ENCODE peak calls at places on chromosomes 7 and 10, in ten cellular contexts. One of them, this sample, is unnamed.

GRCh38 chr7:107075863-107076574 is 31.5 kb downstream of the PRKAR2B start:
- DNase-seq in endodermal cell: no peak
- DNase-seq in hepatocyte: no peak
- DNase-seq in HCT116: no peak
- DNase-seq in mammary epithelial cell: no peak
- DNase-seq in OCI-LY7: no peak
- DNase-seq in cardiac muscle cell: no peak
- DNase-seq in sigmoid colon: no peak
- DNase-seq in K562: no peak
- DNase-seq in astrocyte: no peak
- DNase-seq in this sample: no peak

GRCh38 chr10:46536171-46536570 is 20.3 kb downstream of the GPRIN2 start:
- DNase-seq in endodermal cell: no peak
- DNase-seq in hepatocyte: no peak
- DNase-seq in HCT116: no peak
- DNase-seq in mammary epithelial cell: no peak
- DNase-seq in OCI-LY7: no peak
- DNase-seq in cardiac muscle cell: no peak
- DNase-seq in sigmoid colon: peak; percentile 58
- DNase-seq in K562: no peak
- DNase-seq in astrocyte: no peak
- DNase-seq in this sample: no peak

GRCh38 chr7:129163875-129164544 is 19.5 kb downstream of the TSPAN33 start:
- DNase-seq in endodermal cell: no peak
- DNase-seq in hepatocyte: peak; percentile 76
- DNase-seq in HCT116: peak; percentile 36
- DNase-seq in mammary epithelial cell: peak; percentile 21
- DNase-seq in OCI-LY7: peak; percentile 69
- DNase-seq in cardiac muscle cell: peak; percentile 58
- DNase-seq in sigmoid colon: no peak
- DNase-seq in K562: peak; percentile 67
- DNase-seq in astrocyte: peak; percentile 38
- DNase-seq in this sample: peak; percentile 83

GRCh38 chr7:75727881-75728592 is 10.7 kb downstream of the HIP1 start:
- DNase-seq in endodermal cell: peak; percentile 91
- DNase-seq in hepatocyte: no peak
- DNase-seq in HCT116: peak; percentile 77
- DNase-seq in mammary epithelial cell: peak; percentile 85
- DNase-seq in OCI-LY7: peak; percentile 53
- DNase-seq in cardiac muscle cell: no peak
- DNase-seq in sigmoid colon: no peak
- DNase-seq in K562: no peak
- DNase-seq in astrocyte: peak; percentile 85
- DNase-seq in this sample: no peak

GRCh38 chr7:80066646-80067045 is 68.0 kb upstream of the GNAI1 start:
- DNase-seq in endodermal cell: no peak
- DNase-seq in hepatocyte: no peak
- DNase-seq in HCT116: no peak
- DNase-seq in mammary epithelial cell: no peak
- DNase-seq in OCI-LY7: no peak
- DNase-seq in cardiac muscle cell: no peak
- DNase-seq in sigmoid colon: no peak
- DNase-seq in K562: no peak
- DNase-seq in astrocyte: no peak
- DNase-seq in this sample: no peak

GRCh38 chr7:98617051-98617959 is at the start of gene NPTX2:
- DNase-seq in endodermal cell: peak; percentile 93
- DNase-seq in hepatocyte: peak; percentile 71
- DNase-seq in HCT116: no peak
- DNase-seq in mammary epithelial cell: peak; percentile 6
- DNase-seq in OCI-LY7: no peak
- DNase-seq in cardiac muscle cell: peak; percentile 58
- DNase-seq in sigmoid colon: no peak
- DNase-seq in K562: no peak
- DNase-seq in astrocyte: no peak
- DNase-seq in this sample: no peak

GRCh38 chr10:24255907-24256306 is 47.0 kb downstream of the KIAA1217 start:
- DNase-seq in endodermal cell: no peak
- DNase-seq in hepatocyte: peak; percentile 11
- DNase-seq in HCT116: no peak
- DNase-seq in mammary epithelial cell: peak; percentile 96
- DNase-seq in OCI-LY7: no peak
- DNase-seq in cardiac muscle cell: no peak
- DNase-seq in sigmoid colon: no peak
- DNase-seq in K562: no peak
- DNase-seq in astrocyte: peak; percentile 75
- DNase-seq in this sample: no peak

GRCh38 chr7:106681815-106682495 is 21.0 kb upstream of the CCDC71L start:
- DNase-seq in endodermal cell: no peak
- DNase-seq in hepatocyte: no peak
- DNase-seq in HCT116: no peak
- DNase-seq in mammary epithelial cell: no peak
- DNase-seq in OCI-LY7: no peak
- DNase-seq in cardiac muscle cell: no peak
- DNase-seq in sigmoid colon: no peak
- DNase-seq in K562: no peak
- DNase-seq in astrocyte: peak; percentile 82
- DNase-seq in this sample: peak; percentile 83

GRCh38 chr7:101123703-101124068 is 3.2 kb upstream of the SERPINE1 start:
- DNase-seq in endodermal cell: no peak
- DNase-seq in hepatocyte: no peak
- DNase-seq in HCT116: no peak
- DNase-seq in mammary epithelial cell: no peak
- DNase-seq in OCI-LY7: no peak
- DNase-seq in cardiac muscle cell: no peak
- DNase-seq in sigmoid colon: no peak
- DNase-seq in K562: no peak
- DNase-seq in astrocyte: no peak
- DNase-seq in this sample: no peak
- H3K4me1 ChIP-seq in endodermal cell: peaks cover 3% of the 10 kb centered on the region
- H3K4me1 ChIP-seq in hepatocyte: peaks cover 38% of the 10 kb centered on the region
- H3K4me1 ChIP-seq in HCT116: peaks cover 99% of the 10 kb centered on the region
- H3K4me1 ChIP-seq in mammary epithelial cell: peaks cover 52% of the 10 kb centered on the region
- H3K4me1 ChIP-seq in OCI-LY7: peaks cover 23% of the 10 kb centered on the region
- H3K4me1 ChIP-seq in cardiac muscle cell: peaks cover 33% of the 10 kb centered on the region
- H3K4me1 ChIP-seq in sigmoid colon: no peaks in the 10 kb centered on the region
- H3K4me1 ChIP-seq in K562: peaks cover 42% of the 10 kb centered on the region
- H3K4me1 ChIP-seq in astrocyte: peaks cover 76% of the 10 kb centered on the region
- H3K4me1 ChIP-seq in this sample: peaks cover 32% of the 10 kb centered on the region

DNA sequence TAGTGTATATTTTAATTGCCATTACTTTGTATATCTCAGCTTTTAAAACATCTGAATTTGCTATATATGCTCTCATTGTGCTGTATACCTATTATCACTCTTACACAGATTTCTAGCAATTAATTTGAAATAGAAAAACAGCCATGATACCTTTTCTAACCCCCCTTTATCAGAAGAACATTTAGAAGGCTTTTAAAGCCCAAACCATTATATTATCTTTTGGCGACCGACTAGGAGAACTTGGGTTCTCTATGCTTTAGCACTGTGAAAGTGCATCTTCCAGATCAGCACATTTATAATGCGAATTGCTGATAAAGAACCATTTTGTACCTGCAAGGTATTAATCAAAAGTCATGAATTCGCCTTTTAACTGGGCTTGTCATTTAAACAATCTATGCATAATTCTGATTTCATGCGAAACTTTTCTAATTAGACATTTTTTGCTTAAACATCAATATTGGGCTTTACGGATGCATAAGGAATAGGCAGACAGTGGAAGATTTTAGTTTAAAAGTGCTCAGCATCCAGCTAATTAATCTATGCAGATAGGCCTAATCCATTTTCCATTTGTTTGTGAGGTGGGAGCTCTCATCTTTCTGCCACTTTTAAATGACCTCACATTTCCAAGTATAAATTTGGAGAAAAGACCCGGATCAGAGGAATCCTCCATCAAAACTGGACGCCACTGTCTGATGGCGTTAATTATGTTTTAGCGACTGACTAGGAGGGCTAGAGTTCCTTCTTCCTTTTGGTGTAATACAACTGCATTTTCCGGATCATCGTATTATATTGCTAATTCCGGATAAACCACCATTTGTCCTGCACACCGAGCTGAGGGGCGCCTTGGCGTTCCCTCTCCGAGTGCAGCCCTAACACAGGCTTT is 1.1 kb upstream of the MLLT10 start:
- DNase-seq in endodermal cell: no peak
- DNase-seq in hepatocyte: no peak
- DNase-seq in HCT116: no peak
- DNase-seq in mammary epithelial cell: no peak
- DNase-seq in OCI-LY7: no peak
- DNase-seq in cardiac muscle cell: no peak
- DNase-seq in sigmoid colon: no peak
- DNase-seq in K562: no peak
- DNase-seq in astrocyte: no peak
- DNase-seq in this sample: no peak
- TF ChIP-seq CTCF in endodermal cell: no peak
- TF ChIP-seq CTCF in hepatocyte: no peak
- TF ChIP-seq CTCF in HCT116: no peak
- TF ChIP-seq CTCF in mammary epithelial cell: no peak
- TF ChIP-seq CTCF in OCI-LY7: no peak
- TF ChIP-seq CTCF in cardiac muscle cell: no peak
- TF ChIP-seq CTCF in sigmoid colon: no peak
- TF ChIP-seq CTCF in K562: no peak
- TF ChIP-seq CTCF in astrocyte: no peak
- TF ChIP-seq CTCF in this sample: no peak

DNA sequence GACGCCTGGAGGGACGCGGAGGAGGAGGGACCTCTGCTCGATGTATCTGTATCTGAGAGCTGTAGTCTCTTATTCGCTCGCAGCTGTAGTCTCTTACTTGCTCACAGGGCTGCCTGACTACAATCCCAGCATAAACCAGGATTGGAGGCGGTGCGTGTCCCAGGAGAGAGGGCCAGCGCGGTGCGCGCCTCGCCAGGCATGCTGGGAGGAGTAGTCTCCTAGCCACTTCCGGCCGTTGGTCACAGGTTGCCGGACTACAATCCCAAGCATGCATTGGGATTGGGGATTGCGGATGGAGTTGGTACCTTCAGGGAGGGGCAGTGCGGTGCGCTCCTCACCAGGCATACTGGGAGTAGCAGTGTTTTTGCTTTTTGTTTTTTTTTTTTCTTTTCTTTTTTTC is 421.7 kb upstream of the NUPR2 start:
- DNase-seq in endodermal cell: no peak
- DNase-seq in hepatocyte: no peak
- DNase-seq in HCT116: no peak
- DNase-seq in mammary epithelial cell: no peak
- DNase-seq in OCI-LY7: no peak
- DNase-seq in cardiac muscle cell: no peak
- DNase-seq in sigmoid colon: no peak
- DNase-seq in K562: no peak
- DNase-seq in astrocyte: no peak
- DNase-seq in this sample: no peak
- H3K9me3 ChIP-seq in endodermal cell: peaks cover 75% of the 10 kb centered on the region
- H3K9me3 ChIP-seq in hepatocyte: peaks cover 3% of the 10 kb centered on the region
- H3K9me3 ChIP-seq in HCT116: peaks cover 23% of the 10 kb centered on the region
- H3K9me3 ChIP-seq in mammary epithelial cell: peaks cover 48% of the 10 kb centered on the region
- H3K9me3 ChIP-seq in OCI-LY7: no peaks in the 10 kb centered on the region
- H3K9me3 ChIP-seq in cardiac muscle cell: no peaks in the 10 kb centered on the region
- H3K9me3 ChIP-seq in sigmoid colon: no peaks in the 10 kb centered on the region
- H3K9me3 ChIP-seq in K562: peaks cover 2% of the 10 kb centered on the region
- H3K9me3 ChIP-seq in astrocyte: peaks cover 19% of the 10 kb centered on the region
- H3K9me3 ChIP-seq in this sample: no peaks in the 10 kb centered on the region

GRCh38 chr7:95547356-95547755 is 49.0 kb downstream of the PDK4 start:
- DNase-seq in endodermal cell: no peak
- DNase-seq in hepatocyte: no peak
- DNase-seq in HCT116: no peak
- DNase-seq in mammary epithelial cell: no peak
- DNase-seq in OCI-LY7: no peak
- DNase-seq in cardiac muscle cell: no peak
- DNase-seq in sigmoid colon: no peak
- DNase-seq in K562: no peak
- DNase-seq in astrocyte: no peak
- DNase-seq in this sample: no peak
- H3K4me1 ChIP-seq in endodermal cell: peaks cover 13% of the 10 kb centered on the region
- H3K4me1 ChIP-seq in hepatocyte: peaks cover 37% of the 10 kb centered on the region
- H3K4me1 ChIP-seq in HCT116: peaks cover 18% of the 10 kb centered on the region
- H3K4me1 ChIP-seq in mammary epithelial cell: peaks cover 11% of the 10 kb centered on the region
- H3K4me1 ChIP-seq in OCI-LY7: no peaks in the 10 kb centered on the region
- H3K4me1 ChIP-seq in cardiac muscle cell: no peaks in the 10 kb centered on the region
- H3K4me1 ChIP-seq in sigmoid colon: no peaks in the 10 kb centered on the region
- H3K4me1 ChIP-seq in K562: peaks cover 6% of the 10 kb centered on the region
- H3K4me1 ChIP-seq in astrocyte: peaks cover 6% of the 10 kb centered on the region
- H3K4me1 ChIP-seq in this sample: peaks cover 7% of the 10 kb centered on the region

DNA sequence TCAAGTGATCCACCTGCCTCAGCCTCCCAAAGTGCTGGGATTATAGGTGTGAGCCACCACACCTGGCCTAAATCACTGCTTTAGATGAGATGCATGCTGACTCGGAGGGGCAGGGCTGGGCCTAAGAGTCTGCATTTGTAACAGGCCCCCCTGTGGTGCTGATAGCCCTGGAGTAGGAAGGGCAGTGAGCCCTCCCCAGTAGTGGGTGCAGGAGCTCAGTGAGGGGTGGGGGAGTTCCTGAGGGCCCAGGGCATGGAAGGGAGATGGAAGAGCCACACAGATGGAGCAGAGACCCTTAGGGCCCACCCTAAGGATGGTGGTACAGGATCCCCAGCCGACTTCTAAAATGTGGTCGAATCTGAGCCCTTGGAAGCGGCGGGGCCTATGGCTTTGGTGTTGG is 131.7 kb upstream of the PPIF start:
- DNase-seq in endodermal cell: no peak
- DNase-seq in hepatocyte: no peak
- DNase-seq in HCT116: no peak
- DNase-seq in mammary epithelial cell: no peak
- DNase-seq in OCI-LY7: no peak
- DNase-seq in cardiac muscle cell: no peak
- DNase-seq in sigmoid colon: no peak
- DNase-seq in K562: no peak
- DNase-seq in astrocyte: no peak
- DNase-seq in this sample: no peak
- TF ChIP-seq CTCF in endodermal cell: no peak
- TF ChIP-seq CTCF in hepatocyte: no peak
- TF ChIP-seq CTCF in HCT116: no peak
- TF ChIP-seq CTCF in mammary epithelial cell: no peak
- TF ChIP-seq CTCF in OCI-LY7: no peak
- TF ChIP-seq CTCF in cardiac muscle cell: no peak
- TF ChIP-seq CTCF in sigmoid colon: no peak
- TF ChIP-seq CTCF in K562: no peak
- TF ChIP-seq CTCF in astrocyte: no peak
- TF ChIP-seq CTCF in this sample: no peak

This sample was measured in fibroblast of lung.